ENCODE peak calls at places on chromosomes 4 and X, in four cellular contexts. One of them, this sample, is unnamed.
A peak's percentile ranks its signal among the peaks of the same experiment; 100 is the strongest.

GRCh38 chr4:173135241-173135847 is 33.3 kb upstream of the GALNT7 start:
- DNase-seq in lower lobe of right lung: no peak
- DNase-seq in stomach: no peak
- DNase-seq in thyroid gland: no peak
- DNase-seq in this sample: no peak

GRCh38 chr4:21900211-21900610 is 48.4 kb downstream of the KCNIP4 start:
- DNase-seq in lower lobe of right lung: no peak
- DNase-seq in stomach: no peak
- DNase-seq in thyroid gland: no peak
- DNase-seq in this sample: no peak

GRCh38 chrX:77446029-77446585 is 1.1 kb upstream of the FGF16 start:
- DNase-seq in lower lobe of right lung: peak; percentile 42
- DNase-seq in stomach: no peak
- DNase-seq in thyroid gland: peak; percentile 53
- DNase-seq in this sample: no peak

GRCh38 chr4:56049428-56050212 is 100.9 kb downstream of the CEP135 start:
- DNase-seq in lower lobe of right lung: peak; percentile 45
- DNase-seq in stomach: no peak
- DNase-seq in thyroid gland: no peak
- DNase-seq in this sample: no peak

GRCh38 chr4:83219344-83219990 is 65.1 kb downstream of the COQ2 start:
- DNase-seq in lower lobe of right lung: peak; percentile 57
- DNase-seq in stomach: peak; percentile 33
- DNase-seq in thyroid gland: no peak
- DNase-seq in this sample: no peak

GRCh38 chr4:154124539-154125255 is 335.8 kb upstream of the SFRP2 start:
- DNase-seq in lower lobe of right lung: no peak
- DNase-seq in stomach: no peak
- DNase-seq in thyroid gland: no peak
- DNase-seq in this sample: no peak

GRCh38 chrX:31271615-31272471 is 200.0 kb upstream of the FTHL17 start:
- DNase-seq in lower lobe of right lung: no peak
- DNase-seq in stomach: no peak
- DNase-seq in thyroid gland: no peak
- DNase-seq in this sample: no peak

GRCh38 chrX:94524867-94525266 is 850.9 kb downstream of the FAM133A start:
- DNase-seq in lower lobe of right lung: no peak
- DNase-seq in stomach: no peak
- DNase-seq in thyroid gland: no peak
- DNase-seq in this sample: no peak

GRCh38 chr4:119026662-119027444 is 108.8 kb upstream of the MYOZ2 start:
- DNase-seq in lower lobe of right lung: no peak
- DNase-seq in stomach: no peak
- DNase-seq in thyroid gland: no peak
- DNase-seq in this sample: no peak

GRCh38 chrX:130106071-130106470 is 4.2 kb downstream of the ELF4 start:
- DNase-seq in lower lobe of right lung: no peak
- DNase-seq in stomach: no peak
- DNase-seq in thyroid gland: no peak
- DNase-seq in this sample: no peak

GRCh38 chr4:110854021-110854678 is 231.3 kb upstream of the PITX2 start:
- DNase-seq in lower lobe of right lung: no peak
- DNase-seq in stomach: no peak
- DNase-seq in thyroid gland: no peak
- DNase-seq in this sample: peak; percentile 39

GRCh38 chr4:185272232-185272631 is 62.8 kb downstream of the SNX25 start:
- DNase-seq in lower lobe of right lung: no peak
- DNase-seq in stomach: no peak
- DNase-seq in thyroid gland: peak; percentile 27
- DNase-seq in this sample: no peak

GRCh38 chr4:164866817-164867490 is 10.0 kb upstream of the APELA start:
- DNase-seq in lower lobe of right lung: no peak
- DNase-seq in stomach: no peak
- DNase-seq in thyroid gland: no peak
- DNase-seq in this sample: no peak

GRCh38 chr4:168221298-168221697 is 97.3 kb downstream of the DDX60 start:
- DNase-seq in lower lobe of right lung: no peak
- DNase-seq in stomach: no peak
- DNase-seq in thyroid gland: no peak
- DNase-seq in this sample: peak; percentile 48

GRCh38 chr4:373062-373839 is 35.6 kb downstream of the ZNF141 start:
- DNase-seq in lower lobe of right lung: no peak
- DNase-seq in stomach: no peak
- DNase-seq in thyroid gland: no peak
- DNase-seq in this sample: no peak
- H3K9me3 ChIP-seq in lower lobe of right lung: peaks cover 100% of the 10 kb centered on the region
- H3K9me3 ChIP-seq in stomach: peaks cover 95% of the 10 kb centered on the region
- H3K9me3 ChIP-seq in thyroid gland: peaks cover 52% of the 10 kb centered on the region
- H3K9me3 ChIP-seq in this sample: peaks cover 29% of the 10 kb centered on the region

GRCh38 chr4:157994863-157995262 is 178.0 kb downstream of the GASK1B start:
- DNase-seq in lower lobe of right lung: no peak
- DNase-seq in stomach: no peak
- DNase-seq in thyroid gland: no peak
- DNase-seq in this sample: no peak
- H3K4me3 ChIP-seq in lower lobe of right lung: no peak overlapping the region
- H3K4me3 ChIP-seq in stomach: no peak overlapping the region
- H3K4me3 ChIP-seq in thyroid gland: no peak overlapping the region
- H3K4me3 ChIP-seq in this sample: no peak overlapping the region

GRCh38 chr4:52585379-52585778 is 73.7 kb downstream of the USP46 start:
- DNase-seq in lower lobe of right lung: no peak
- DNase-seq in stomach: no peak
- DNase-seq in thyroid gland: no peak
- DNase-seq in this sample: no peak

GRCh38 chr4:52592287-52592686 is 66.8 kb downstream of the USP46 start:
- DNase-seq in lower lobe of right lung: no peak
- DNase-seq in stomach: no peak
- DNase-seq in thyroid gland: no peak
- DNase-seq in this sample: no peak

GRCh38 chr4:52588771-52589591 is 70.1 kb downstream of the USP46 start:
- DNase-seq in lower lobe of right lung: no peak
- DNase-seq in stomach: no peak
- DNase-seq in thyroid gland: no peak
- DNase-seq in this sample: peak; percentile 66

GRCh38 chr4:52586069-52586468 is 73.0 kb downstream of the USP46 start:
- DNase-seq in lower lobe of right lung: no peak
- DNase-seq in stomach: no peak
- DNase-seq in thyroid gland: no peak
- DNase-seq in this sample: no peak

GRCh38 chr4:52588097-52588496 is 71.0 kb downstream of the USP46 start:
- DNase-seq in lower lobe of right lung: no peak
- DNase-seq in stomach: no peak
- DNase-seq in thyroid gland: peak; percentile 38
- DNase-seq in this sample: no peak
- H3K9me3 ChIP-seq in lower lobe of right lung: no peaks in the 10 kb centered on the region
- H3K9me3 ChIP-seq in stomach: no peaks in the 10 kb centered on the region
- H3K9me3 ChIP-seq in thyroid gland: no peaks in the 10 kb centered on the region
- H3K9me3 ChIP-seq in this sample: no peaks in the 10 kb centered on the region

GRCh38 chr4:3473943-3474335 is 10.8 kb downstream of the DOK7 start:
- DNase-seq in lower lobe of right lung: no peak
- DNase-seq in stomach: no peak
- DNase-seq in thyroid gland: no peak
- DNase-seq in this sample: no peak
- H3K4me3 ChIP-seq in lower lobe of right lung: no peak overlapping the region
- H3K4me3 ChIP-seq in stomach: no peak overlapping the region
- H3K4me3 ChIP-seq in thyroid gland: no peak overlapping the region
- H3K4me3 ChIP-seq in this sample: no peak overlapping the region

GRCh38 chr4:12110607-12111006 is 681.9 kb upstream of the HS3ST1 start:
- DNase-seq in lower lobe of right lung: no peak
- DNase-seq in stomach: no peak
- DNase-seq in thyroid gland: no peak
- DNase-seq in this sample: no peak
- H3K9me3 ChIP-seq in lower lobe of right lung: no peaks in the 10 kb centered on the region
- H3K9me3 ChIP-seq in stomach: peaks cover 4% of the 10 kb centered on the region
- H3K9me3 ChIP-seq in thyroid gland: no peaks in the 10 kb centered on the region
- H3K9me3 ChIP-seq in this sample: peaks cover 4% of the 10 kb centered on the region

GRCh38 chrX:120486786-120487185 is 17.7 kb upstream of the LAMP2 start:
- DNase-seq in lower lobe of right lung: no peak
- DNase-seq in stomach: no peak
- DNase-seq in thyroid gland: no peak
- DNase-seq in this sample: no peak

GRCh38 chrX:120485562-120486520 is 16.7 kb upstream of the LAMP2 start:
- DNase-seq in lower lobe of right lung: peak; percentile 69
- DNase-seq in stomach: peak; percentile 76
- DNase-seq in thyroid gland: peak; percentile 75
- DNase-seq in this sample: peak; percentile 32
- H3K4me3 ChIP-seq in lower lobe of right lung: peak overlapping the region; percentile 55
- H3K4me3 ChIP-seq in stomach: peak overlapping the region; percentile 48
- H3K4me3 ChIP-seq in thyroid gland: peak overlapping the region; percentile 26
- H3K4me3 ChIP-seq in this sample: peak overlapping the region; percentile 61